ENCODE peak calls at places on chromosomes 4 and X, in four cellular contexts. T is T-helper 2 cell, F is omental fat pad, G is Ammon's horn. I is an unnamed sample.
A peak's percentile ranks its signal among the peaks of the same experiment; 100 is the strongest.

GRCh38 chrX:109475174-109475891 is 6.6 kb downstream of the GUCY2F start:
- DNase-seq in T (no peak), F (no peak), G (peak; percentile 72), I (peak; percentile 13)

GRCh38 chr4:147480891-147481576 is at the start of gene EDNRA:
- DNase-seq in T (no peak), F (no peak), G (no peak), I (no peak)

GRCh38 chrX:124240422-124240821 is 92.0 kb upstream of the TEX13D start:
- DNase-seq in T (no peak), F (no peak), G (no peak), I (no peak)

GRCh38 chrX:8245411-8245810 is 74.3 kb upstream of the VCX2 start:
- DNase-seq in T (no peak), F (no peak), G (no peak), I (no peak)

GRCh38 chr4:74330295-74330750 is 22.1 kb downstream of the EPGN start:
- DNase-seq in T (no peak), F (no peak), G (no peak), I (no peak)

GRCh38 chr4:134216436-134216835 is 14.8 kb upstream of the PABPC4L start:
- DNase-seq in T (no peak), F (no peak), G (no peak), I (no peak)

GRCh38 chr4:24674279-24674678 is 89.9 kb upstream of the DHX15 start:
- DNase-seq in T (no peak), F (no peak), G (no peak), I (no peak)

GRCh38 chr4:12411072-12411471 is 982.4 kb upstream of the HS3ST1 start:
- DNase-seq in T (no peak), F (no peak), G (no peak), I (no peak)

GRCh38 chrX:63918611-63919010 is 133.6 kb upstream of the ARHGEF9 start:
- DNase-seq in T (no peak), F (no peak), G (peak; percentile 9), I (no peak)

GRCh38 chr4:16588651-16589050 is 309.8 kb downstream of the LDB2 start:
- DNase-seq in T (no peak), F (no peak), G (no peak), I (no peak)

GRCh38 chr4:183873389-183874185 is 31.5 kb upstream of the STOX2 start:
- DNase-seq in T (no peak), F (no peak), G (no peak), I (no peak)

GRCh38 chr4:1094336-1094690 is 19.1 kb downstream of the RNF212 start:
- DNase-seq in T (no peak), F (no peak), G (no peak), I (peak; percentile 65)

GRCh38 chr4:656651-657337 is 17.3 kb downstream of the ATP5ME start:
- DNase-seq in T (no peak), F (no peak), G (no peak), I (no peak)

GRCh38 chrX:13091111-13091765 is 46.8 kb upstream of the FAM9C start:
- DNase-seq in T (peak; percentile 90), F (no peak), G (peak; percentile 13), I (no peak)

GRCh38 chr4:60948008-60948407 is 252.1 kb upstream of the ADGRL3 start:
- DNase-seq in T (no peak), F (no peak), G (no peak), I (no peak)

GRCh38 chrX:134585446-134585845 is 72.8 kb downstream of the PLAC1 start:
- DNase-seq in T (no peak), F (no peak), G (no peak), I (no peak)

GRCh38 chr4:4990857-4991540 is 28.3 kb downstream of the CYTL1 start:
- DNase-seq in T (no peak), F (peak; percentile 57), G (peak; percentile 10), I (peak; percentile 71)

GRCh38 chrX:153662266-153662665 is 11.3 kb downstream of the PNCK start:
- DNase-seq in T (peak; percentile 50), F (peak; percentile 38), G (no peak), I (no peak)

GRCh38 chrX:15643786-15644559 is 20.6 kb downstream of the CLTRN start:
- DNase-seq in T (peak; percentile 16), F (no peak), G (no peak), I (no peak)